ENCODE peak calls at places on chromosomes 6 and 20, in seven cellular contexts. S is heart left ventricle, Z is tibial nerve, G is kidney, R is body of pancreas, L is uterus, T is left ventricle myocardium inferior. K is an unnamed sample.

GRCh38 chr6:92043782-92044181 is 1375.6 kb downstream of the EPHA7 start:
- DNase-seq in S (no peak), Z (no peak), G (no peak), R (no peak), L (no peak), T (no peak), K (no peak)

GRCh38 chr6:7727150-7727950 is 1.5 kb downstream of the BMP6 start:
- DNase-seq in S (no peak), Z (no peak), G (peak; percentile 68), R (peak; percentile 9), L (no peak), T (no peak), K (no peak)

GRCh38 chr6:116005508-116005855 is 55.2 kb downstream of the FRK start:
- DNase-seq in S (no peak), Z (no peak), G (no peak), R (no peak), L (no peak), T (no peak), K (no peak)

GRCh38 chr6:31267504-31268371 is 4.2 kb downstream of the HLA-C start:
- DNase-seq in S (no peak), Z (no peak), G (no peak), R (no peak), L (no peak), T (no peak), K (no peak)

GRCh38 chr6:143902827-143903226 is 38.6 kb downstream of the ZC2HC1B start:
- DNase-seq in S (no peak), Z (no peak), G (no peak), R (no peak), L (no peak), T (no peak), K (no peak)

GRCh38 chr20:32535316-32535952 is 49.7 kb downstream of the NOL4L start:
- DNase-seq in S (peak; percentile 9), Z (no peak), G (no peak), R (no peak), L (no peak), T (no peak), K (no peak)

GRCh38 chr6:156839591-156840001 is 62.4 kb downstream of the ARID1B start:
- DNase-seq in S (peak; percentile 65), Z (no peak), G (no peak), R (peak; percentile 22), L (peak; percentile 46), T (no peak), K (no peak)

GRCh38 chr6:149454405-149454848 is 30.4 kb downstream of the ZC3H12D start:
- DNase-seq in S (peak; percentile 98), Z (peak; percentile 92), G (peak; percentile 98), R (peak; percentile 100), L (peak; percentile 91), T (peak; percentile 98), K (peak; percentile 86)

GRCh38 chr6:93079061-93079460 is 340.3 kb downstream of the EPHA7 start:
- DNase-seq in S (no peak), Z (no peak), G (no peak), R (no peak), L (no peak), T (no peak), K (no peak)

GRCh38 chr6:66699385-66699784 is 992.4 kb upstream of the EYS start:
- DNase-seq in S (no peak), Z (no peak), G (no peak), R (no peak), L (no peak), T (no peak), K (no peak)

GRCh38 chr20:18683839-18684238 is 96.0 kb downstream of the DTD1 start:
- DNase-seq in S (no peak), Z (no peak), G (peak; percentile 17), R (no peak), L (no peak), T (no peak), K (no peak)

GRCh38 chr6:11909696-11910132 is 102.4 kb upstream of the HIVEP1 start:
- DNase-seq in S (no peak), Z (no peak), G (no peak), R (no peak), L (no peak), T (no peak), K (no peak)

DNA sequence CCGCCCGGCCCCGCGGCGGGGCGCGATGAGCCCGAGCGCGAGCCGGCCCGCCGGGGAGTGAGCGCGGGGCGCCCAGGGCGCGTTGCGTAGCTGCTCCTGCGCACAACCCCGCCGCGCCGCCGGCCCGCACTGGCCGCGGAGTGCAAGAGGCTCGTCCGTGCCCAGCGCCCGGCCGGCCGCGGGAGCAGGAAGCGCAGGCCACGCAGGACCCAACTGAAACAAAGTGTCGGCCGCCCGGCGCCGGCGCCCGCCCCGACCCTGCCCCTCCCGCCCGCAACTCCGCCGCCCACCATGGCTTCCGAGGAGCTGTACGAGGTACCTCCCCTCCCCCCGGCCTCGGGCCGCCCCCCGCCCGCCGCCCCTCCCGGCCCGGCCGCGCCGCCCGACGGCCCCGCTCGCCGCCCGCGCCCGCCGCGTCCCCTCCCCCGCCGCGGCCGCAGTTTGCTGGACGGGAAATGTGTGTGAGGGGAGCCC is 326 bp downstream of the CDYL start:
- DNase-seq in S (no peak), Z (no peak), G (peak; percentile 82), R (no peak), L (no peak), T (no peak), K (peak; percentile 30)
- H3K27ac ChIP-seq in S (no peak overlapping the region), Z (peak overlapping the region; percentile 64), G (no peak overlapping the region), R (peak overlapping the region; percentile 64), L (peak overlapping the region; percentile 88), T (peak overlapping the region; percentile 85), K (peak overlapping the region; percentile 84)

GRCh38 chr6:2961491-2961890 is 9.9 kb downstream of the SERPINB6 start:
- DNase-seq in S (no peak), Z (no peak), G (no peak), R (peak; percentile 49), L (no peak), T (no peak), K (peak; percentile 63)

GRCh38 chr6:2960935-2961334 is 10.4 kb downstream of the SERPINB6 start:
- DNase-seq in S (no peak), Z (no peak), G (no peak), R (peak; percentile 60), L (no peak), T (no peak), K (no peak)

GRCh38 chr6:2963756-2964155 is 7.6 kb downstream of the SERPINB6 start:
- DNase-seq in S (no peak), Z (no peak), G (no peak), R (no peak), L (no peak), T (no peak), K (no peak)

GRCh38 chr6:2962636-2963035 is 8.7 kb downstream of the SERPINB6 start:
- DNase-seq in S (no peak), Z (no peak), G (no peak), R (peak; percentile 41), L (no peak), T (no peak), K (no peak)

DNA sequence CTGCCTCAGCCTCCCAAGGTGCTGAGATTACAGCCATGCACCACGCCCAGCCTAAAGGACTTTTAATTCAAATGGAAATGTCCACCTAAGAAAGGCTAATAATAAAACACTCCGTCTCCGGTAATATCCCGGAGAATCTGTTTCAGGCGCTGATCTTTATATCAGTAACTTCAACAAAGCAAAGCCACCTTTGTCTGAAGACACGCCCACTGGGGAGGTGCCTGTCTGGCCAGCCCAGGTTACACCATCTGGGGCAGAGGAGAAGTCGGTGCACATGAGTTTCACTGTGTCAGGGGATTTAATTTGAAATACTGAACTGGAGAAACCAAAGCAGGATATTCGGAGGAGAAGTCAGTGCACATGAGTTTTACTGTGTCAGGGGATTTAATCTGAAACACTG is 9.4 kb downstream of the SERPINB6 start:
- DNase-seq in S (no peak), Z (no peak), G (no peak), R (peak; percentile 89), L (no peak), T (no peak), K (peak; percentile 78)
- H3K4me1 ChIP-seq in S (peaks cover 45% of the 10 kb centered on the region), Z (peaks cover 88% of the 10 kb centered on the region), G (peaks cover 13% of the 10 kb centered on the region), R (peaks cover 75% of the 10 kb centered on the region), L (no peaks in the 10 kb centered on the region), T (peaks cover 82% of the 10 kb centered on the region), K (no peaks in the 10 kb centered on the region)

GRCh38 chr20:46939031-46939430 is 44.4 kb downstream of the EYA2 start:
- DNase-seq in S (no peak), Z (no peak), G (no peak), R (no peak), L (no peak), T (no peak), K (no peak)
- TF ChIP-seq CTCF in S (no peak), Z (no peak), G (no peak), R (no peak), L (no peak), T (no peak), K (no peak)

DNA sequence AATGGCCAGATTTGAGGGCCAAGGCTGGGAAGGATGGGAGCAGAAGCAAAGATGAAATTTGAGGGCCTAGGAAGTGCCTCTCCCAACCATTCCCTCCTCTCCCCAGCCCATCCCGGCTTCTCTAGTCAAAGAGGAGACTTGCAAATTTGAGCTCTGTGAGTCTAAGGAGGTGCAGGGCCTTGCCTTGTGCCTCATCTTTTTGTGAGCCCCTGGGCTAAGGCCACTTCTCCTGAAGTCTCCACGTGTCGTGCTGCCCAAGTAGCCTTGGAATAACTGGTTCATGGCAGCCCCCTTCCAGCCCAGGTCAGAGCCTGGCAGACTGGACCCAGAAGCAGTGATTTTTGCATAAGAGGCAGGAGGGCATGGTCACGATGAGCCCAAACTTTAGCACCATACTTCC is 6.7 kb downstream of the PTGIS start:
- DNase-seq in S (no peak), Z (no peak), G (no peak), R (no peak), L (no peak), T (no peak), K (no peak)
- H3K27ac ChIP-seq in S (no peak overlapping the region), Z (peak overlapping the region; percentile 80), G (no peak overlapping the region), R (no peak overlapping the region), L (peak overlapping the region; percentile 94), T (peak overlapping the region; percentile 81), K (no peak overlapping the region)